ENCODE peak calls at places on chromosomes 13 and 19, in six cellular contexts. One of them, this sample, is unnamed. For H3K36me3 and H3K9me3, the result is how much of the 10 kb centered on the place peaks cover.

GRCh38 chr19:8607386-8607785 is 3.1 kb downstream of the ADAMTS10 start:
- DNase-seq in adrenal gland: peak
- DNase-seq in right atrium auricular region: peak
- DNase-seq in gastrocnemius medialis: no peak
- DNase-seq in hepatocyte: no peak
- DNase-seq in tibial artery: peak
- DNase-seq in this sample: peak

GRCh38 chr19:5804516-5805464 is at the start of gene NRTN:
- DNase-seq in adrenal gland: no peak
- DNase-seq in right atrium auricular region: no peak
- DNase-seq in gastrocnemius medialis: no peak
- DNase-seq in hepatocyte: peak
- DNase-seq in tibial artery: no peak
- DNase-seq in this sample: peak

GRCh38 chr19:8085606-8086464 is 33.3 kb downstream of the CCL25 start:
- DNase-seq in adrenal gland: no peak
- DNase-seq in right atrium auricular region: no peak
- DNase-seq in gastrocnemius medialis: no peak
- DNase-seq in hepatocyte: peak
- DNase-seq in tibial artery: no peak
- DNase-seq in this sample: peak

GRCh38 chr19:33687761-33688656 is 66.3 kb downstream of the CHST8 start:
- DNase-seq in adrenal gland: no peak
- DNase-seq in right atrium auricular region: no peak
- DNase-seq in gastrocnemius medialis: no peak
- DNase-seq in hepatocyte: no peak
- DNase-seq in tibial artery: peak
- DNase-seq in this sample: no peak

GRCh38 chr13:81929988-81930387 is 1589.1 kb upstream of the SPRY2 start:
- DNase-seq in adrenal gland: no peak
- DNase-seq in right atrium auricular region: no peak
- DNase-seq in gastrocnemius medialis: no peak
- DNase-seq in hepatocyte: peak
- DNase-seq in tibial artery: no peak
- DNase-seq in this sample: peak

GRCh38 chr19:51749979-51750378 is 1.7 kb downstream of the FPR1 start:
- DNase-seq in adrenal gland: no peak
- DNase-seq in right atrium auricular region: no peak
- DNase-seq in gastrocnemius medialis: no peak
- DNase-seq in hepatocyte: no peak
- DNase-seq in tibial artery: no peak
- DNase-seq in this sample: no peak

GRCh38 chr13:30731658-30732390 is 3.5 kb upstream of the ALOX5AP start:
- DNase-seq in adrenal gland: no peak
- DNase-seq in right atrium auricular region: no peak
- DNase-seq in gastrocnemius medialis: no peak
- DNase-seq in hepatocyte: no peak
- DNase-seq in tibial artery: no peak
- DNase-seq in this sample: no peak

GRCh38 chr19:12774588-12775555 is at the start of gene HOOK2:
- DNase-seq in adrenal gland: peak
- DNase-seq in right atrium auricular region: no peak
- DNase-seq in gastrocnemius medialis: peak
- DNase-seq in hepatocyte: peak
- DNase-seq in tibial artery: peak
- DNase-seq in this sample: no peak

GRCh38 chr13:32150239-32150638 is 118.7 kb downstream of the FRY start:
- DNase-seq in adrenal gland: no peak
- DNase-seq in right atrium auricular region: peak
- DNase-seq in gastrocnemius medialis: no peak
- DNase-seq in hepatocyte: no peak
- DNase-seq in tibial artery: peak
- DNase-seq in this sample: peak

GRCh38 chr13:98368019-98368418 is 190.9 kb upstream of the RNF113B start:
- DNase-seq in adrenal gland: no peak
- DNase-seq in right atrium auricular region: no peak
- DNase-seq in gastrocnemius medialis: no peak
- DNase-seq in hepatocyte: no peak
- DNase-seq in tibial artery: no peak
- DNase-seq in this sample: peak

GRCh38 chr13:26719356-26719945 is 41.1 kb downstream of the GPR12 start:
- DNase-seq in adrenal gland: no peak
- DNase-seq in right atrium auricular region: peak
- DNase-seq in gastrocnemius medialis: no peak
- DNase-seq in hepatocyte: no peak
- DNase-seq in tibial artery: no peak
- DNase-seq in this sample: no peak

DNA sequence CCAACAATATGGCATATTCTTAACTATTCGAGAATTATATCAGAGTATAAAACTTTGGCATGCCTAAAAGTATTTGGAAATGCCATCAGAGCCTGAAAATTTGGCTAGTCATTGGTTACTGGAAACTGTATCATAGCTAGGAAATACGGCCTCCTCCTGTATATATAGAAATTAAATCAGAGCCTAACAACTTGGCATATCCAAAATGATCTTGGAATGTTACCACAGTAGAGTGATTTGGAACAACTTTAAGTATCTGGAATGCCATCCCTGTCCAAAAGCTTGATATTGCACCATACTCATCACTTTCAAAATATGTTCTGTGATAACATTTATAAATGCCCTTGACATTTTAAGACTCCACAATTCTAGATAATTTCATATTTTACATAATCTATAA is 335.8 kb downstream of the SLITRK1 start:
- DNase-seq in adrenal gland: no peak
- DNase-seq in right atrium auricular region: no peak
- DNase-seq in gastrocnemius medialis: no peak
- DNase-seq in hepatocyte: no peak
- DNase-seq in tibial artery: no peak
- DNase-seq in this sample: no peak
- TF ChIP-seq CTCF in adrenal gland: no peak
- TF ChIP-seq CTCF in right atrium auricular region: no peak
- TF ChIP-seq CTCF in gastrocnemius medialis: no peak
- TF ChIP-seq CTCF in hepatocyte: no peak
- TF ChIP-seq CTCF in tibial artery: no peak
- TF ChIP-seq CTCF in this sample: no peak

DNA sequence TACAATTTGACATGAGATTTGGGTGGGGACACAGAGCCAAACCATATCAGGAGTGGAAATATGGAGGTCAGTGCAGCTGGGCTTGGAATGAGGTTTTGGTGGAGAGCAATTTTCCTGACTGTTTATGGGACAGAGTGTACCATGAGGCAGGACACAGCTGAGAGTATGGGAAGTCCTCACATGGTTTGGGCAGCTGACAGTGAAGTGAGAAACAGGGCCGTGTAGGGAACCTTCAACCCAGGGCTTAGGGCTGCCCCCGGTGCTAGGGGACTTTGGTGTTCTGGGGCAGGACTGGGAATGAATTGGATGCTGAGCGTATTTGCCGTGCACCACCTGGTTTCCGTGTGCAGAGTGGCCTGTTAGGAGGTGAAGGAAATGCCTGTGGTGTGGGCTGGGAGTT is 6.1 kb downstream of the ZNF548 start:
- DNase-seq in adrenal gland: no peak
- DNase-seq in right atrium auricular region: no peak
- DNase-seq in gastrocnemius medialis: no peak
- DNase-seq in hepatocyte: no peak
- DNase-seq in tibial artery: no peak
- DNase-seq in this sample: no peak
- H3K36me3 ChIP-seq in adrenal gland: under half
- H3K36me3 ChIP-seq in right atrium auricular region: under half
- H3K36me3 ChIP-seq in gastrocnemius medialis: half or more
- H3K36me3 ChIP-seq in hepatocyte: under half
- H3K36me3 ChIP-seq in tibial artery: half or more
- H3K36me3 ChIP-seq in this sample: under half

DNA sequence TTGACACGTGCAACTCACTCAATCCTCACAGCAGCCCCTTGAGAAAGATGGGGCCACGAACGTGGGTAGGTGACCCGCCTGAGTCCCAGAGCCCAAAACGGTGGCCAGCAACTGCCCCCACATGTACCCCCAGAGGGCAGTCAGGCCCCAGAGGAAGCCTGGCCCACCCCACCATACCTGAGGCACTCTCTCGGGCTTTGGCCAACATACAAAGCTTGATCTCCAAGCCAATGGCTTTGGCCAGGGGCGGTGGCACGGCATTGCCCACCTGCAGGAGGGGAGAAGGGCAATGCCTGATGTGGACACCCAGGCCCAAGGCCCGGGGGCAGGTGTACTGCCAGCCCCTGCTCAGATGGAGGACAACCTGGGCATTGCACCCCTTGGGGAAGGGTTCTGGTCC is 14.3 kb upstream of the EIF3G start:
- DNase-seq in adrenal gland: no peak
- DNase-seq in right atrium auricular region: no peak
- DNase-seq in gastrocnemius medialis: no peak
- DNase-seq in hepatocyte: no peak
- DNase-seq in tibial artery: no peak
- DNase-seq in this sample: no peak
- H3K9me3 ChIP-seq in adrenal gland: under half
- H3K9me3 ChIP-seq in right atrium auricular region: under half
- H3K9me3 ChIP-seq in gastrocnemius medialis: under half
- H3K9me3 ChIP-seq in hepatocyte: under half
- H3K9me3 ChIP-seq in tibial artery: under half
- H3K9me3 ChIP-seq in this sample: under half

DNA sequence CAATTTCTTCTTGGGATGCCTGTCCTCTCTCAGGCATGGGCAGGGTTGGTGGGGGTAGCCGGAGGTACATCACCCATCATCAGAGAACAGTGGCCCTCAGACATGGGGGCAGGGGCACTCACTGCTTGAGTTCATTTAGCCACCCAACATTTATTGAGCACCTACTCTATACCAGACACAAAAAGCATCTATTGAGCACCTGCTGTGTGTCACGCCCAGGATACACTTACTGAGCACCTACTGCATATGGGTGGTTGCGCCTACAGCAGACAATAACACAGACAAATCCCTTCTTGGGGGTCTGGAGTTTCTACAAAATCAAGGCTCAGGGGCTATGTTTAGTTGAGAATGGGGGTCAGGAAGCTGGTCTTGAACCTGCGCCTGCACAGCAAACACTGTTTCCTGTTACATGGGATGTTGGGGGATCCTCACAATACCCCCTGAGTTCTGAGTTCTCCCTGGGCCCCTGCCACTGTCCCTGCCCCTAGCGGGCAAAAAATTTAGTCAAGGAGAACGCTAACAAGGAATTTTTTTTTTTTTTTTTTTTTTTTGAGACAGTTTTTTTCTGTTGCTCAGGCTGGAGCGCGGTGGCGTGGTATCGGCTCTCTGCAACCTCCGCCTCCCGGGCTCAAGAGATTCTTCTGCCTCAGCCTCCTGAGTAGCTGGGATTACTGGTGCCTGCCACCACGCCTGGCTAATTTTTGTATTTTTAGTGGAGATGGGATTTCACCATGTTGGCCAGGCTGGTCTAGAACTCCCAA is 11.6 kb downstream of the RCN3 start:
- DNase-seq in adrenal gland: no peak
- DNase-seq in right atrium auricular region: no peak
- DNase-seq in gastrocnemius medialis: no peak
- DNase-seq in hepatocyte: no peak
- DNase-seq in tibial artery: no peak
- DNase-seq in this sample: no peak
- TF ChIP-seq CTCF in adrenal gland: no peak
- TF ChIP-seq CTCF in right atrium auricular region: no peak
- TF ChIP-seq CTCF in gastrocnemius medialis: no peak
- TF ChIP-seq CTCF in hepatocyte: no peak
- TF ChIP-seq CTCF in tibial artery: no peak
- TF ChIP-seq CTCF in this sample: no peak

GRCh38 chr19:41323023-41323422 is 13.1 kb downstream of the CCDC97 start:
- DNase-seq in adrenal gland: peak
- DNase-seq in right atrium auricular region: no peak
- DNase-seq in gastrocnemius medialis: no peak
- DNase-seq in hepatocyte: peak
- DNase-seq in tibial artery: no peak
- DNase-seq in this sample: no peak
- H3K36me3 ChIP-seq in adrenal gland: under half
- H3K36me3 ChIP-seq in right atrium auricular region: under half
- H3K36me3 ChIP-seq in gastrocnemius medialis: under half
- H3K36me3 ChIP-seq in hepatocyte: under half
- H3K36me3 ChIP-seq in tibial artery: under half
- H3K36me3 ChIP-seq in this sample: under half

DNA sequence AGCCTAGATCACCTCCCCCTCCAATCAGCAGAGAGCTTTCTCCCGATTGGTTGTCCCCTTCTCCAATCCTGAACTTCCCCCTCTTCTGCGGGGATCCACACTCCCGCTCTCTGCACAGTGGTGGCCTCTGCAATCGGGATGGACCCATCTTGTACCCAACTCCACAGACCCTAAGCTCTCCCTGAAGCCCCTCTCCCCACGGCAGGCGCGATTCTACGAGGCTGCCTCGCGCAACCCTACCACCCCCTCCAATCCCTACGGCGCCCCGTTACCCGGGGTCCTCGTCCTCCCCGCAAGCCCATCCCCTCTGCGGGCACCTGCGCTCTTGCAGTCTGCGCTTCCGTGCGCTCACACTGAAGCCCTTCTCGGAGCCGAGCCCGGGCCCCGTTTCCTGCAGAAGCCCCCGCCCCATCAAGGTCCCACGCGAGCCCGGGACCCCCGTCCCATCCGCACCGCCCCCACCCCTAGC is 459 bp downstream of the TMEM160 start:
- DNase-seq in adrenal gland: peak
- DNase-seq in right atrium auricular region: peak
- DNase-seq in gastrocnemius medialis: peak
- DNase-seq in hepatocyte: peak
- DNase-seq in tibial artery: peak
- DNase-seq in this sample: peak
- H3K9me3 ChIP-seq in adrenal gland: under half
- H3K9me3 ChIP-seq in right atrium auricular region: under half
- H3K9me3 ChIP-seq in gastrocnemius medialis: under half
- H3K9me3 ChIP-seq in hepatocyte: under half
- H3K9me3 ChIP-seq in tibial artery: under half
- H3K9me3 ChIP-seq in this sample: under half

This sample was measured in cardiac muscle cell.